ENCODE peak calls at places on chromosome 19, in five cellular contexts. D, P, I, G and E are unnamed samples.

GRCh38 chr19:6739390-6739883 is at the start of gene TRIP10:
- DNase-seq in D (peak; percentile 72), P (peak; percentile 78), I (peak; percentile 79), G (peak; percentile 85), E (peak; percentile 79)

GRCh38 chr19:14407889-14408640 is 11.1 kb downstream of the DDX39A start:
- DNase-seq in D (no peak), P (no peak), I (no peak), G (peak; percentile 41), E (no peak)

GRCh38 chr19:13723206-13723605 is 41.1 kb upstream of the MRI1 start:
- DNase-seq in D (peak; percentile 66), P (no peak), I (no peak), G (no peak), E (peak; percentile 51)

GRCh38 chr19:54644056-54644455 is 13.8 kb downstream of the LILRB1 start:
- DNase-seq in D (no peak), P (no peak), I (no peak), G (peak; percentile 27), E (no peak)

GRCh38 chr19:2212861-2213711 is 23.0 kb downstream of the PLEKHJ1 start:
- DNase-seq in D (no peak), P (no peak), I (no peak), G (peak; percentile 91), E (no peak)

GRCh38 chr19:55041244-55041626 is 3.2 kb upstream of the GP6 start:
- DNase-seq in D (no peak), P (no peak), I (no peak), G (no peak), E (no peak)

GRCh38 chr19:35739275-35740107 is 2.8 kb downstream of the IGFLR1 start:
- DNase-seq in D (no peak), P (no peak), I (no peak), G (no peak), E (no peak)

GRCh38 chr19:29966594-29967249 is 24.7 kb downstream of the URI1 start:
- DNase-seq in D (peak; percentile 34), P (no peak), I (no peak), G (no peak), E (peak; percentile 33)

GRCh38 chr19:41795031-41795461 is 1.3 kb upstream of the CEACAM3 start:
- DNase-seq in D (peak; percentile 16), P (peak; percentile 65), I (peak; percentile 30), G (peak; percentile 65), E (peak; percentile 27)

GRCh38 chr19:28472111-28472510 is 740.8 kb downstream of the UQCRFS1 start:
- DNase-seq in D (no peak), P (no peak), I (no peak), G (peak; percentile 67), E (no peak)

DNA sequence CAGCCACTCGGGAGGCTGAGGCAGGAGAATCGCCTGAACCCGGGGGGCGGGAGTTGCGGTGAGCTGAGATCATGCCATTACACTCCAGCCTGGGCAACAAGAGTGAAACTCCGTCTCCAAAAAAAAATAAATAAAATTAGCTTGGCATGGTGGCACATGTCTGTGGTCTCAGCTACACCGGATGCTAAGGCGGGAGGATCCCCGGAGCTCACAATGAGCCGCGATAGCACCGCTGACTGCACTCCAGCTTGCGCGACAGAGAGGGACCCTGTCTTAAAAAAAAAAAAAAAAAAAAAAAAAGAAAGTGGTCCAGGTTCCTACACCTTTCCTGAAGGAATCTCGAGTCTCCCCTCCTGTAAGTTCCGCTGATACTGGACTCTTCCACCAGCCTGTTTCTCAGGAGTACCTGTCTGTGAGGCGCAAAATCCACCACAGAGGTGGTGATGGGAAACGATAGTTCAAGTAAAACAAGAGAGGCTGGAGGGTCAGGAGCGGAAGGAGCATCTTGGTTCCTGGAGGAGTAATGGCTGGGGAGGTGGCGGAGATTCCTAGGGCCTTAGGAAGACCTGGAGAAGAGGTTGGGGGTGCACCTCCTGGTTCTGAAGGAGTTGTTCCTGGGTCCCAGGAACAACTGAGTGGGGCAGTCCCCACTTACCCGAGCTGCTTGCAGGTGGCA is 468 bp downstream of the FUT1 start:
- DNase-seq in D (no peak), P (no peak), I (no peak), G (no peak), E (no peak)
- H4K8ac ChIP-seq in D (no peak overlapping the region), P (no peak overlapping the region), I (no peak overlapping the region), G (peak overlapping the region; percentile 51), E (peak overlapping the region; percentile 55)

GRCh38 chr19:10892256-10892655 is 20.9 kb downstream of the CARM1 start:
- DNase-seq in D (no peak), P (peak; percentile 28), I (no peak), G (no peak), E (no peak)
- H4K8ac ChIP-seq in D (no peak overlapping the region), P (no peak overlapping the region), I (no peak overlapping the region), G (no peak overlapping the region), E (no peak overlapping the region)

DNA sequence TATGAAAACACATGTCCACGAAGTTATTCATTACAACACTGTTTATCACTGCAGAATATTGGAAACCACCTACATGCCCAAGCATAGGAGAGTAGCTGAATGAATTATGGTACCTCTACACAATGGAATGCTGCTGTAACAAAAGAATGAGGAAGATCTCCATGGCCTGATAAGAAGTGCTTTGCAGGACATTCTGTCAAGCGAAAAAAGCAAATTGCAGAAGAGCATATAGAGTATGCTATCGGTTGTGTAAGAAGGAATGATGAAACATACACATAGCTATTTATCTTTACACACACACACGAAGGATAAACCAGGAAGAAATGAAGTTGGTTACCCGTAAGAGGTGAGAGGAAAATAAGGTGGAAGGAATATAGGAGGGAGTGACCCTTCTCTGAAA is 37.5 kb upstream of the CEACAM20 start:
- DNase-seq in D (no peak), P (no peak), I (no peak), G (peak; percentile 88), E (no peak)
- H4K8ac ChIP-seq in D (no peak overlapping the region), P (no peak overlapping the region), I (no peak overlapping the region), G (no peak overlapping the region), E (no peak overlapping the region)

DNA sequence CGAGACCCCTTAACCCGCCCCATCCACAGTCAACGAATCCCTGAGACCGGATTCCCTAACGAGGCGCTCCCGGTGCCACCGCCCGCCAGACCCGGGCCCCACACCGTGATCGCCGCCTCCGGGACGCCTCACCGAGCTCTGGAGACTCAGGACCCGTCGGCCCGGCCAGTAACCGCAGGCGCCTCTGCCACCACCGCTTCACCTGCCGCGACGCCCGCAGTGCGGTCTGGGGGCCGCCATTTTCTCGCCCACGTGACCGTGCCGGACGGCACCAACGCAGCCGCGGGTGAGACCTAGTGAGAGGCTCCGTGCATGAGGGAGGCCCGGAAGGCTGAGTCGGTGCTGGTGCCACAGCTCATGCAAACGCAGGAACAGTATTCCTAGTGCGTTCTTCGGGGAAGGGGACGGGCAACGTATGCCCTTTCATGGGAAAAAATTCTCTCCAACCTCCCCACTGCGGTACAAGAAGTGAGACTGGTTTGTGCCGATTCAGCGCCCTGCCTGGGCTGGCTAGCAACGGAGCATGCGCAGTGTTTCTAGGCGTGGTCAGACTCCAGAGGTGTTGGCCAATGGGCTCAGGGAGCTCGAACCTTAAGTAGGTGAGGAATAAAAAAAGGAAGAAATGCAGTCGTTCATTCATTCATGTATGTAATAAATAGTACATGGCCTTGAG is at the start of gene DOHH:
- DNase-seq in D (peak; percentile 96), P (peak; percentile 97), I (peak; percentile 93), G (peak; percentile 99), E (peak; percentile 96)
- H4K8ac ChIP-seq in D (peak within 1 kb of the TSS; percentile 99), P (peak within 1 kb of the TSS; percentile 88), I (no peak within 1 kb of the TSS), G (peak within 1 kb of the TSS; percentile 95), E (peak within 1 kb of the TSS; percentile 100)

DNA sequence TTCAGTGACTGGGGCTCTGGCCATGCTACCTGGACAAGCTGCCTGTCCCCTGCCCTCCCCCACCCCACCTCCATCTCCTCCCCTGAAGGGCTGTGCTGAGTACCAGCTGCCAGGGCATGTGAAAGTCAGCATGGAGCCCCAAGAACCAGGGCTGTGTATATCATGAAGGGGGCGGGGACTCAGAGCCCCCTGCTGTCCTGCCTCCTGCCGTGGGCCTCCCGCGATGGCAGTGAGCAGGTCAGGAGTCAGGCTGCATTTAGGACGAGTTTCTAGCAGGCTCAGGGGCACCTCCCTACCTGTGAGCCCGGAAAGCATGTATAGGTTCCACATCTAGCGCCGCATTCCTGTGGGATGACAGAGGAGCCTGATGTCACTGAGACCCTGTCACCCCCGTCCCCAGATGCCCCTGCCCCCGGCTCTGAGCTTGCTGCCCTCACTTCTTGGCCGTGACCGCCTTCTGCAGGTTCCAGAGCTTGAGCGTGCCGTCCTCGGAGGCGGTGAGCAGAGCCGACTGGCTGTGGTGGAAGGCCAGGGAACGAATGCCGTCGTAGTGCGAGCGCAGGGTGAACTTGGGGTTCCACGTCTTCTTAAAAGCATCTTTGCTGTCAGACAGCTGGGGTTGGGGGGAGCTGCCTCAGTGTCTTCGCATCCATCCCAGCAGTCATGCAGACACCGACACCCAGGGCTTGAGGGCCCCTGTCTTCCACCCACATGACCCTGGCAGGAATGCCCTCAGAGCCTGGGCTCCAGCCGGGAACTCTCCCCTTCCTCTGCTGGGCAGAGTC is 8.3 kb upstream of the PRKD2 start:
- DNase-seq in D (no peak), P (no peak), I (no peak), G (no peak), E (no peak)
- H4K8ac ChIP-seq in D (no peak overlapping the region), P (no peak overlapping the region), I (no peak overlapping the region), G (no peak overlapping the region), E (no peak overlapping the region)

DNA sequence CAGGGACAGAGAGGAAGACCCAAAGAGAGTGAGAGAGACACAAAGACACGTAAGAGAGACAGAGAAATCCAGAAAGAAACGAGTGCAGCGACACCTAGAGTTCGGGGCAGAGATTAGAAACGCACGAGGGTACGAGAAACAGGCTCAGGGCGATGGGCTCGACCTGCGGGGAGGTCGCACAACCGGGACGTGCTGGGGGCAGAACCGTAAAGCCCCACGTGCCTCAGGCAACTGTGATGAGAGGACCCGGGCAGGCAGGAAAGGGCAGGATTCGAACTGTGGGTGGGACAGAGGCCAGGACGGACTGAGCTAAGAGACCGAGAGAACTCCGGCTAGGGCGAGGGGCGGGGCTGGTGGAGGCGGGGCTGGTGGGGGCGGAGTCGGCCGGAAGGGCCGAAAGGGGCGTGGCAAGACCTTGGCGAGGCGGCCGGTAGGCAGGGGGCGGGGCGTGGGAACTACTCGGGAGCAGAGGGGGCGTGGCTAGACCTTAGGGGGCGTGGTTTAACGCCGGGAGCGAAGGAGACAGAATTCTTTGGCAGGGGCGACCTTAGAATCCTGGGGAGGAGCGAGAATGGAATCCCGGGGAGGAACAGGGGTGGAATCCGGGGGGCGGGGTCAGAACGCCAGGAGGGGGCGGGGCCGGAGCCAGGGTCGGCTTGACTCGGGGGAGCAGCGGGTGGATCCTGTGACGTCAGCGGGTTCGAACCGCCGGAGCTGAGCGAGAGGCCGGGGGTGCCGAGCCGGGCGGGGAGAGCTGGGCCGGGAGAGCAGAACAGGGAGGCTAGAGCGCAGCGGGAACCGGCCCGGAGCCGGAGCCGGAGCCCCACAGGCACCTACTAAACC is at the start of gene NECTIN2:
- DNase-seq in D (peak; percentile 98), P (peak; percentile 99), I (peak; percentile 99), G (peak; percentile 99), E (peak; percentile 97)
- H4K8ac ChIP-seq in D (peak within 1 kb of the TSS; percentile 80), P (no peak within 1 kb of the TSS), I (no peak within 1 kb of the TSS), G (peak within 1 kb of the TSS; percentile 90), E (peak within 1 kb of the TSS; percentile 77)

DNA sequence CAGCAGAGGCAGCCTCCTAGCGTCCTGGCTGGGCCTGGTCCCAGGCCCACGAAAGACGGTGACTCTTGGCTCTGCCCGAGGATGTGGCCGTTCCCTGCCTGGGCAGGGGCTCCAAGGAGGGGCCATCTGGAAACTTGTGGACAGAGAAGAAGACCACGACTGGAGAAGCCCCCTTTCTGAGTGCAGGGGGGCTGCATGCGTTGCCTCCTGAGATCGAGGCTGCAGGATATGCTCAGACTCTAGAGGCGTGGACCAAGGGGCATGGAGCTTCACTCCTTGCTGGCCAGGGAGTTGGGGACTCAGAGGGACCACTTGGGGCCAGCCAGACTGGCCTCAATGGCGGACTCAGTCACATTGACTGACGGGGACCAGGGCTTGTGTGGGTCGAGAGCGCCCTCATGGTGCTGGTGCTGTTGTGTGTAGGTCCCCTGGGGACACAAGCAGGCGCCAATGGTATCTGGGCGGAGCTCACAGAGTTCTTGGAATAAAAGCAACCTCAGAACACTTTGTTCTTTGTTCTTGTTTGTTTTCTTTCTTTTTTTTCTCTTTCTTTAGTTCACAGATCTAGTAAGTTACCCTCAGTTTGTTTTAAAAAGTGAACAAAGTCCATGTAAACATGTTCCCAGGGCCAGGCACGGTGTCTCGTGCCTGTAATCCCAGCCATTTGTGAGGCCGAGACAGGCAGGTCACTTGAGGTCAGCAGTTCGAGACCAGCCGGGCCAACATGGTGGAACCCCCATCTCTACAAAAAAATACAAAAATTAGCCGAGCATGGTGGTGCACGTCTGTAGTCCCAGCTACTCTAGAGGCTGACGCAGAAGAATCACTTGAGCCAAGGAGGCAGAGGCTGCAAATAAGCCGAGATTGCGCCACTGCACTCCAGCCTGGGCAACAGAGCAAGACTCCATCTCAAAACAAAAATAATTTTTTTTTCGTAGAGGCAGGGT is 10.2 kb downstream of the ANGPTL4 start:
- DNase-seq in D (no peak), P (no peak), I (no peak), G (no peak), E (no peak)
- H4K8ac ChIP-seq in D (no peak overlapping the region), P (no peak overlapping the region), I (no peak overlapping the region), G (no peak overlapping the region), E (no peak overlapping the region)